ENCODE peak calls at places on chromosomes 1 and 21, in six cellular contexts. A is caudate nucleus, P is HS-5, N is endothelial cell of umbilical vein, W is cardiac muscle cell, Y is endothelial cell. I is an unnamed sample.

GRCh38 chr1:209625791-209626285 is 26.4 kb downstream of the LAMB3 start:
- DNase-seq in A (no peak), Y (no peak), P (no peak), W (no peak), N (no peak), I (no peak)

GRCh38 chr1:32742132-32742947 is 39.8 kb upstream of the SYNC start:
- DNase-seq in Y (peak; percentile 39), P (no peak), W (no peak), N (no peak), A (no peak), I (no peak)

GRCh38 chr1:170483041-170483440 is 48.9 kb upstream of the GORAB start:
- DNase-seq in P (no peak), N (no peak), Y (no peak), A (no peak), W (no peak), I (no peak)

GRCh38 chr1:245301162-245301580 is 146.4 kb downstream of the KIF26B start:
- DNase-seq in A (no peak), W (peak; percentile 90), Y (no peak), P (no peak), N (peak; percentile 34), I (no peak)

GRCh38 chr1:82778612-82779011 is 977.9 kb downstream of the ADGRL2 start:
- DNase-seq in N (peak; percentile 17), A (no peak), Y (no peak), P (no peak), W (peak; percentile 2), I (no peak)

GRCh38 chr1:16070640-16071355 is 2.7 kb downstream of the FAM131C start:
- DNase-seq in N (no peak), P (no peak), A (no peak), W (no peak), Y (no peak), I (no peak)

GRCh38 chr1:41618066-41618825 is 133.8 kb upstream of the EDN2 start:
- DNase-seq in A (peak; percentile 90), W (peak; percentile 78), N (peak; percentile 42), P (no peak), Y (no peak), I (no peak)

GRCh38 chr1:42403880-42404400 is 23.3 kb downstream of the RIMKLA start:
- DNase-seq in N (no peak), P (no peak), W (no peak), A (no peak), Y (no peak), I (no peak)

GRCh38 chr1:56837244-56837926 is 17.2 kb upstream of the C8A start:
- DNase-seq in W (no peak), Y (no peak), N (no peak), P (no peak), A (no peak), I (no peak)

GRCh38 chr1:97827887-97828286 is 92.9 kb downstream of the DPYD start:
- DNase-seq in A (no peak), W (no peak), P (no peak), Y (no peak), N (no peak), I (no peak)

GRCh38 chr1:61627365-61627764 is 97.6 kb downstream of the TM2D1 start:
- DNase-seq in W (no peak), N (no peak), P (no peak), Y (no peak), A (no peak), I (no peak)

GRCh38 chr1:10794724-10795304 is 1.6 kb downstream of the CASZ1 start:
- DNase-seq in Y (peak; percentile 18), N (no peak), W (no peak), A (no peak), P (no peak), I (no peak)

GRCh38 chr1:18712254-18712605 is 81.6 kb downstream of the PAX7 start:
- DNase-seq in P (no peak), W (no peak), A (no peak), Y (no peak), N (no peak), I (no peak)

GRCh38 chr1:85179517-85179916 is 21.3 kb downstream of the SYDE2 start:
- DNase-seq in W (no peak), A (no peak), N (no peak), Y (no peak), P (no peak), I (no peak)

GRCh38 chr1:17617787-17618557 is 78.5 kb downstream of the ARHGEF10L start:
- DNase-seq in W (no peak), A (no peak), P (no peak), Y (no peak), N (no peak), I (no peak)

GRCh38 chr1:24910751-24911650 is 19.1 kb downstream of the RUNX3 start:
- DNase-seq in A (no peak), P (no peak), Y (no peak), W (peak; percentile 14), N (no peak), I (no peak)

GRCh38 chr21:35051287-35051818 is 2.3 kb upstream of the RUNX1 start:
- DNase-seq in W (peak; percentile 95), P (peak; percentile 56), Y (peak; percentile 73), A (peak; percentile 16), N (peak; percentile 72), I (peak; percentile 74)

GRCh38 chr1:208550978-208551377 is 306.8 kb upstream of the PLXNA2 start:
- DNase-seq in Y (no peak), A (no peak), P (no peak), N (no peak), W (no peak), I (no peak)

GRCh38 chr1:68384872-68385390 is 64.8 kb downstream of the RPE65 start:
- DNase-seq in Y (no peak), N (no peak), P (peak; percentile 78), W (peak; percentile 93), A (no peak), I (no peak)

GRCh38 chr1:21312407-21312992 is 22.2 kb upstream of the ECE1 start:
- DNase-seq in Y (no peak), N (no peak), P (no peak), W (no peak), A (no peak), I (no peak)

GRCh38 chr21:44871576-44872265 is 1.8 kb downstream of the PTTG1IP start:
- DNase-seq in N (peak; percentile 58), Y (no peak), P (no peak), W (peak; percentile 82), A (no peak), I (no peak)

GRCh38 chr1:108512239-108513071 is 47.4 kb upstream of the EEIG2 start:
- DNase-seq in N (peak; percentile 39), Y (no peak), A (no peak), W (peak; percentile 55), P (no peak), I (no peak)

GRCh38 chr1:213669964-213670691 is 317.6 kb upstream of the PROX1 start:
- DNase-seq in W (no peak), P (no peak), A (no peak), Y (no peak), N (no peak), I (no peak)

GRCh38 chr1:41448831-41449230 is 35.7 kb downstream of the EDN2 start:
- DNase-seq in Y (no peak), N (no peak), A (no peak), P (no peak), W (no peak), I (peak; percentile 15)